ENCODE peak calls at places on chromosomes 5 and 9, in seven cellular contexts. V, O, R, I, X, U and W are unnamed samples.

GRCh38 chr9:125843646-125844045 is 96.5 kb downstream of the PBX3 start:
- DNase-seq in V (no peak), O (peak; percentile 49), R (no peak), I (no peak), X (no peak), U (no peak), W (no peak)

GRCh38 chr5:68242743-68243142 is 27.2 kb downstream of the PIK3R1 start:
- DNase-seq in V (no peak), O (no peak), R (no peak), I (no peak), X (no peak), U (no peak), W (no peak)

GRCh38 chr5:132926437-132926836 is 37.0 kb downstream of the AFF4 start:
- DNase-seq in V (no peak), O (no peak), R (no peak), I (no peak), X (no peak), U (no peak), W (no peak)

GRCh38 chr9:131270171-131271015 is 5.9 kb downstream of the FAM78A start:
- DNase-seq in V (peak; percentile 86), O (no peak), R (no peak), I (no peak), X (no peak), U (no peak), W (no peak)

GRCh38 chr5:17694922-17695321 is 60.7 kb downstream of the TAF11L14 start:
- DNase-seq in V (no peak), O (no peak), R (no peak), I (no peak), X (no peak), U (no peak), W (no peak)

GRCh38 chr5:176183321-176184074 is 54.7 kb upstream of the SIMC1 start:
- DNase-seq in V (no peak), O (no peak), R (no peak), I (no peak), X (no peak), U (no peak), W (no peak)

GRCh38 chr5:98483301-98483700 is 290.2 kb upstream of the RGMB start:
- DNase-seq in V (no peak), O (no peak), R (no peak), I (no peak), X (no peak), U (no peak), W (no peak)

GRCh38 chr5:157554180-157555030 is 21.2 kb downstream of the ADAM19 start:
- DNase-seq in V (no peak), O (peak; percentile 56), R (no peak), I (no peak), X (no peak), U (no peak), W (peak; percentile 53)

GRCh38 chr5:58228896-58229295 is 231.0 kb downstream of the PLK2 start:
- DNase-seq in V (no peak), O (no peak), R (no peak), I (no peak), X (no peak), U (no peak), W (no peak)

GRCh38 chr5:108366500-108366899 is 15.4 kb downstream of the FBXL17 start:
- DNase-seq in V (no peak), O (no peak), R (no peak), I (no peak), X (no peak), U (no peak), W (no peak)